ENCODE peak calls at places on chromosomes 1 and 21, in eight cellular contexts. X is RWPE1; N is AG10803; Y is astrocyte; J is epithelial cell of esophagus; H is fibroblast of lung; Q is body of pancreas; F is CD8-positive, alpha-beta T cell. L is an unnamed sample.
A peak's percentile ranks its signal among the peaks of the same experiment; 100 is the strongest.

GRCh38 chr1:66033781-66034180 is 241.1 kb downstream of the PDE4B start:
- DNase-seq in X (peak; percentile 2), N (no peak), Y (no peak), J (peak; percentile 61), H (no peak), Q (no peak), F (no peak), L (no peak)

GRCh38 chr1:115230281-115230680 is 107.8 kb downstream of the NGF start:
- DNase-seq in X (no peak), N (no peak), Y (no peak), J (no peak), H (peak; percentile 27), Q (no peak), F (no peak), L (no peak)

GRCh38 chr1:95551201-95551600 is 317.2 kb downstream of the RWDD3 start:
- DNase-seq in X (no peak), N (no peak), Y (no peak), J (no peak), H (no peak), Q (no peak), F (no peak), L (no peak)

GRCh38 chr1:23799570-23800395 is 771 bp downstream of the GALE start:
- DNase-seq in X (peak; percentile 97), N (peak; percentile 37), Y (peak; percentile 69), J (peak; percentile 90), H (peak; percentile 83), Q (peak; percentile 76), F (no peak), L (no peak)

GRCh38 chr1:209756608-209757445 is 974 bp downstream of the TRAF3IP3 start:
- DNase-seq in X (no peak), N (no peak), Y (no peak), J (no peak), H (no peak), Q (peak; percentile 60), F (no peak), L (no peak)

GRCh38 chr1:107019166-107019565 is 37.3 kb upstream of the PRMT6 start:
- DNase-seq in X (no peak), N (no peak), Y (peak; percentile 47), J (peak; percentile 53), H (peak; percentile 62), Q (no peak), F (no peak), L (no peak)

GRCh38 chr1:36729716-36730510 is 247.2 kb upstream of the CSF3R start:
- DNase-seq in X (no peak), N (no peak), Y (no peak), J (no peak), H (no peak), Q (no peak), F (no peak), L (no peak)

GRCh38 chr1:208239518-208240381 is 4.4 kb downstream of the PLXNA2 start:
- DNase-seq in X (no peak), N (no peak), Y (peak; percentile 14), J (no peak), H (peak; percentile 33), Q (peak; percentile 75), F (no peak), L (no peak)

GRCh38 chr1:13661539-13661938 is 38.4 kb upstream of the PRDM2 start:
- DNase-seq in X (peak; percentile 65), N (peak; percentile 75), Y (peak; percentile 24), J (peak; percentile 32), H (peak; percentile 37), Q (no peak), F (no peak), L (peak; percentile 4)

GRCh38 chr1:69401894-69402293 is 165.8 kb upstream of the LRRC7 start:
- DNase-seq in X (no peak), N (no peak), Y (peak; percentile 6), J (peak; percentile 5), H (peak; percentile 29), Q (no peak), F (no peak), L (no peak)

GRCh38 chr1:101228424-101229134 is 8.2 kb upstream of the S1PR1 start:
- DNase-seq in X (no peak), N (no peak), Y (no peak), J (no peak), H (no peak), Q (no peak), F (no peak), L (no peak)

GRCh38 chr1:30746212-30747027 is 11.2 kb downstream of the LAPTM5 start:
- DNase-seq in X (no peak), N (no peak), Y (no peak), J (no peak), H (no peak), Q (peak; percentile 33), F (no peak), L (no peak)

GRCh38 chr1:235933017-235933416 is 66.3 kb upstream of the LYST start:
- DNase-seq in X (no peak), N (no peak), Y (no peak), J (peak; percentile 84), H (peak; percentile 32), Q (no peak), F (no peak), L (no peak)

GRCh38 chr1:85445906-85446305 is 19.1 kb downstream of the DDAH1 start:
- DNase-seq in X (no peak), N (peak; percentile 81), Y (peak; percentile 16), J (peak; percentile 89), H (peak; percentile 37), Q (no peak), F (no peak), L (no peak)

GRCh38 chr1:19356266-19356665 is 44.1 kb downstream of the SLC66A1 start:
- DNase-seq in X (no peak), N (no peak), Y (no peak), J (no peak), H (no peak), Q (no peak), F (no peak), L (no peak)

GRCh38 chr1:33972676-33973395 is 109.0 kb downstream of the HMGB4 start:
- DNase-seq in X (no peak), N (peak; percentile 73), Y (peak; percentile 35), J (no peak), H (peak; percentile 52), Q (no peak), F (no peak), L (no peak)

GRCh38 chr1:22825790-22826189 is 115.2 kb downstream of the EPHB2 start:
- DNase-seq in X (no peak), N (no peak), Y (no peak), J (peak; percentile 22), H (peak; percentile 54), Q (no peak), F (no peak), L (no peak)

GRCh38 chr1:201546093-201546492 is 7.2 kb downstream of the NAV1 start:
- DNase-seq in X (no peak), N (no peak), Y (no peak), J (no peak), H (no peak), Q (no peak), F (no peak), L (no peak)

GRCh38 chr1:221712198-221712684 is 29.6 kb downstream of the DUSP10 start:
- DNase-seq in X (peak; percentile 36), N (peak; percentile 83), Y (peak; percentile 97), J (peak; percentile 84), H (peak; percentile 97), Q (peak; percentile 36), F (no peak), L (no peak)

GRCh38 chr21:25171438-25171837 is 435.8 kb downstream of the MRPL39 start:
- DNase-seq in X (peak; percentile 8), N (peak; percentile 66), Y (peak; percentile 77), J (peak; percentile 4), H (peak; percentile 81), Q (no peak), F (no peak), L (no peak)

GRCh38 chr1:27388337-27389005 is 4.0 kb upstream of the GPR3 start:
- DNase-seq in X (peak; percentile 74), N (peak; percentile 29), Y (no peak), J (peak; percentile 73), H (no peak), Q (peak; percentile 82), F (peak; percentile 53), L (no peak)

GRCh38 chr1:165632491-165632890 is 1.5 kb downstream of the MGST3 start:
- DNase-seq in X (no peak), N (no peak), Y (no peak), J (no peak), H (no peak), Q (no peak), F (no peak), L (no peak)

GRCh38 chr1:38758824-38759223 is 100.7 kb downstream of the RRAGC start:
- DNase-seq in X (no peak), N (no peak), Y (no peak), J (no peak), H (no peak), Q (no peak), F (no peak), L (no peak)

GRCh38 chr1:38766125-38766524 is 93.4 kb downstream of the RRAGC start:
- DNase-seq in X (no peak), N (no peak), Y (no peak), J (no peak), H (no peak), Q (no peak), F (no peak), L (no peak)

GRCh38 chr1:38763106-38763505 is 96.5 kb downstream of the RRAGC start:
- DNase-seq in X (no peak), N (no peak), Y (no peak), J (no peak), H (no peak), Q (no peak), F (no peak), L (no peak)

GRCh38 chr1:38760562-38760961 is 99.0 kb downstream of the RRAGC start:
- DNase-seq in X (no peak), N (no peak), Y (no peak), J (no peak), H (no peak), Q (no peak), F (no peak), L (no peak)
- TF ChIP-seq CTCF in X (no peak), N (no peak), Y (no peak), J (no peak), H (no peak), Q (no peak), F (no peak), L (no peak)

GRCh38 chr1:25695066-25695990 is 78.7 kb downstream of the MAN1C1 start:
- DNase-seq in X (peak; percentile 27), N (peak; percentile 99), Y (peak; percentile 98), J (peak; percentile 94), H (peak; percentile 99), Q (peak; percentile 77), F (no peak), L (peak; percentile 96)
- TF ChIP-seq CTCF in X (no peak), N (peak; percentile 54), Y (peak; percentile 22), J (peak; percentile 11), H (peak; percentile 32), Q (no peak), F (no peak), L (peak; percentile 43)

GRCh38 chr1:21383785-21384401 is 56.0 kb upstream of the NBPF3 start:
- DNase-seq in X (no peak), N (no peak), Y (no peak), J (no peak), H (no peak), Q (no peak), F (no peak), L (no peak)
- TF ChIP-seq CTCF in X (no peak), N (peak; percentile 5), Y (no peak), J (no peak), H (peak; percentile 8), Q (no peak), F (no peak), L (no peak)

DNA sequence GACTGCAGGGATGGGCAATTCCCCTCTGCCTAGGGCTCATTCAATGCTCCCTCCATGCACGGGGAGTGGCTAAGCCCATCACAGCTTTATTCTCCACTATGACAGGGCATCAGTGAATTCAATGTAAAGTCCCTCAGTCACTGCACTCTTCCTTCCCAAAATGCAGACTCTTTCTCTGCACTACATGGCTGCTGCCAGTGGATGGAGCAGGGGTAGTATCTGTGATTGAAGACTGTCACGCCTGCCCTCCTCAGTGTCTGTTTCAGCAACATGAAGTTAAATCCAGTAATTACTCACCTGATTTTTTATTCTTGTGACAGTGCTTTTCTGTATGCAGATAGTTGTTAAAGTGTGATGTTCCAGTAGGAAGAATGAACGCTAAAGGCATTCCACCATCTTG is 1323.2 kb downstream of the AMY1C start:
- DNase-seq in X (no peak), N (no peak), Y (no peak), J (no peak), H (no peak), Q (no peak), F (no peak), L (no peak)
- TF ChIP-seq CTCF in X (no peak), N (no peak), Y (no peak), J (peak; percentile 20), H (no peak), Q (no peak), F (no peak), L (no peak)

L was measured in AG09319.